ENCODE peak calls at places on chromosomes 7 and 10, in four cellular contexts. N, J, B and L are unnamed samples.

GRCh38 chr10:9342865-9343450 is 1288.5 kb downstream of the GATA3 start:
- DNase-seq in N (no peak), J (peak), B (peak), L (peak)

GRCh38 chr10:48454302-48455054 is 148.0 kb downstream of the MAPK8 start:
- DNase-seq in N (peak), J (no peak), B (no peak), L (no peak)

GRCh38 chr10:7297094-7297493 is 113.7 kb downstream of the SFMBT2 start:
- DNase-seq in N (no peak), J (no peak), B (no peak), L (no peak)

GRCh38 chr10:101672536-101672935 is 22.4 kb downstream of the FBXW4 start:
- DNase-seq in N (no peak), J (no peak), B (no peak), L (no peak)

GRCh38 chr7:150481207-150481920 is 30.9 kb downstream of the GIMAP8 start:
- DNase-seq in N (no peak), J (no peak), B (no peak), L (no peak)

GRCh38 chr10:132168571-132169030 is 18.1 kb upstream of the DPYSL4 start:
- DNase-seq in N (no peak), J (no peak), B (no peak), L (no peak)

GRCh38 chr10:76839276-76839675 is 798.3 kb downstream of the KCNMA1 start:
- DNase-seq in N (no peak), J (no peak), B (no peak), L (no peak)

GRCh38 chr10:47370878-47371277 is 13.2 kb downstream of the ZNF488 start:
- DNase-seq in N (peak), J (no peak), B (no peak), L (no peak)

GRCh38 chr7:2281556-2281955 is 32.7 kb downstream of the SNX8 start:
- DNase-seq in N (no peak), J (no peak), B (no peak), L (no peak)

GRCh38 chr7:2504818-2505375 is 14.7 kb upstream of the LFNG start:
- DNase-seq in N (no peak), J (no peak), B (no peak), L (no peak)

GRCh38 chr7:50641442-50642405 is 76.5 kb upstream of the DDC start:
- DNase-seq in N (no peak), J (no peak), B (no peak), L (peak)

GRCh38 chr10:108911814-108912541 is 1011.3 kb downstream of the XPNPEP1 start:
- DNase-seq in N (peak), J (no peak), B (no peak), L (peak)

GRCh38 chr7:69994907-69995542 is 396.8 kb downstream of the AUTS2 start:
- DNase-seq in N (no peak), J (no peak), B (no peak), L (no peak)

GRCh38 chr7:28484276-28484675 is 72.0 kb downstream of the CREB5 start:
- DNase-seq in N (no peak), J (no peak), B (no peak), L (no peak)

GRCh38 chr7:156275292-156275691 is 365.3 kb upstream of the RNF32 start:
- DNase-seq in N (no peak), J (no peak), B (no peak), L (no peak)

GRCh38 chr10:118798186-118798811 is 43.5 kb upstream of the CACUL1 start:
- DNase-seq in N (no peak), J (no peak), B (no peak), L (no peak)

GRCh38 chr10:129971381-129972144 is 7.5 kb upstream of the EBF3 start:
- DNase-seq in N (no peak), J (no peak), B (no peak), L (peak)

GRCh38 chr7:25897261-25897782 is 254.7 kb upstream of the NFE2L3 start:
- DNase-seq in N (no peak), J (no peak), B (no peak), L (no peak)

GRCh38 chr10:42951486-42952251 is 125.2 kb upstream of the RET start:
- DNase-seq in N (no peak), J (peak), B (no peak), L (peak)

GRCh38 chr10:123496336-123496735 is 169.8 kb upstream of the GPR26 start:
- DNase-seq in N (no peak), J (no peak), B (no peak), L (no peak)

GRCh38 chr10:26217396-26218105 is 977 bp downstream of the GAD2 start:
- DNase-seq in N (no peak), J (no peak), B (no peak), L (no peak)

GRCh38 chr7:26686448-26686981 is 177.9 kb downstream of the SKAP2 start:
- DNase-seq in N (no peak), J (peak), B (peak), L (peak)

DNA sequence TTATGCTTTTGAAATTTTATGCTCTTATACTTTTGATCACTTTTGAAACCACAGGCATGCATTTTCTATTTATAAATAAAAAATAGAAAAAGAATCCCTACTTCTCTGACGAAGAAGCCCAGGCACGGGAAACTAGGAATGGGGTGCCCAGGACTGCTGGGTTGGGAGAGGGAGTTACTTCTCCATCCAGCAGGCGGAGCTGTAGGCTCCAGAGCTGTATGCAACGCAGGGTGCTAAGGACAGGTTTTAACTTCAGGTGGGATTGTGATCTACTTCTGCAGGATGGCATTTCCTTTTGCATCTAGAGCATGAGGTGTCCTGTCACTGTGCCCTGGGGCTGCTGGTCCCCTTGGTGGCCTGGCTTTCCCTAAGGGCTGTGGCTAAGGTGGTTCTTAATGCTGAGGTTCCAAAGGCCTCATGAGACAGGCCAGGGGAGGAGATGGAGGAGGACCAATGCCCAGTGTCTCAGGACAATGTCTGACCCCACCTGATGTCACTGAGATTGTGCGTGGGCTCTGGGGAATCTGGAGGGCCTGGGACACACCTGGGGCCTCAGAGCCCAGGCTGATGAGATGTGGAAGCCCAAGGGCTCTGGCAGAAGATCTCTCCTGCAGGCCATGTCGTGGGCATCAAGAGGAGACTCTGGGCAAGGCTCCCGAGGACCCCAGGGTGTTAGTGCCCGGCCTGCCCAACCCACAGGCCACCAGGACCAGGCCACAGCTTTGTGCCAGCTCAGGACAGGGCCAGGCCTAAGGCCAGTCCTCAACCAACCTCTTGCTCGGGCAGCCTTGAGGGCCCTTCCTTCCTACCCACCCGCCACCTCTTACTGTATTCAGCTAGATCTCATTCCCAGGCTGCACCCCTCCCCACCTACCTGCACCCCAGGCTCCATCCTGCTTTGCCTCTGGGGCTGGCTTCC is 507 bp downstream of the CCDC201 start:
- DNase-seq in N (no peak), J (peak), B (peak), L (no peak)
- TF ChIP-seq CTCF in N (peak), J (peak), B (peak), L (peak)

DNA sequence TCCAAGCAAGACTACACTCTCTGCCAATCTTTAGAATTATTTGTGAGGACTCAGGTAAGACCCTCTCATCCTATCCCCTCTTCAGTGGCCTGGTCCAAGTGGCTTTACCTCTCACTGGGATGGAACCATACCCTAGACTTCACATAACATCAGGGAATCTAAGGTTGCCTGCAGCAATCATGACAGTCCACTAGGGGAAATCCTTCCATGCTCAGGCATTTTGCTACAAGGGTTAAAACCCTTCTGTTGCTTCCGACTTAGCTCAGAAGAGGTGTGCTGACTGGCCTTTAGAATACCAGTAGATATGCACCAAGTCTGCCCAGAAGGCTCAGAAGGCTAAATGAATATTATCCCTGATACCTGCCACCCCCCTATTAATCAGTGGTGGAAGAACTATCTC is 24.9 kb upstream of the NPS start:
- DNase-seq in N (no peak), J (no peak), B (no peak), L (no peak)
- TF ChIP-seq CTCF in N (no peak), J (no peak), B (no peak), L (no peak)

GRCh38 chr10:126867567-126868365 is 37.5 kb upstream of the DOCK1 start:
- DNase-seq in N (no peak), J (no peak), B (no peak), L (no peak)

GRCh38 chr10:126877390-126877789 is 27.8 kb upstream of the DOCK1 start:
- DNase-seq in N (no peak), J (no peak), B (no peak), L (no peak)

GRCh38 chr10:126872135-126872534 is 33.1 kb upstream of the DOCK1 start:
- DNase-seq in N (no peak), J (no peak), B (no peak), L (no peak)

GRCh38 chr10:126876456-126876855 is 28.8 kb upstream of the DOCK1 start:
- DNase-seq in N (no peak), J (no peak), B (no peak), L (no peak)

GRCh38 chr10:126872768-126873167 is 32.5 kb upstream of the DOCK1 start:
- DNase-seq in N (no peak), J (no peak), B (no peak), L (no peak)
- TF ChIP-seq CTCF in N (no peak), J (no peak), B (no peak), L (no peak)

DNA sequence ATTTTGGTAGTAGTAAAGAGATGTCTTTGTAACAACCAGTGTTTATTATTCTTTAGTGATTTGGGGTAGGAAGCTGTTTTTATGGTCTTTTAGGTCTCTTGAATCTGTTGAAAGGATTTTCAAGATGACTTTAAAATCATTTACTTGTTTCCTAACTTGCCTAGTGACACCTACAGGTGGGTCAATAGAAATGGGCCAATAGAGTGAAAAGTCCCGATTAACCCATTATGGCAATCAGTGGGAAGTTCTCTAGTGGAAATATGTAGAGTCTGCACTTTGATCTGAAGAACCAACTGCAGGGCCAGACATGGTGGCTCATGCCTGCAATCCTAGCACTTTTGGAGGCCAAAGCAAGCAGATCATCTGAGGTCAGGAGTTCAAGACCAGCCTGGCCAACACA is 374.7 kb upstream of the BMPER start:
- DNase-seq in N (no peak), J (no peak), B (no peak), L (no peak)
- TF ChIP-seq CTCF in N (no peak), J (no peak), B (peak), L (no peak)

GRCh38 chr10:110681023-110681681 is 37.0 kb downstream of the RBM20 start:
- DNase-seq in N (no peak), J (no peak), B (peak), L (peak)
- TF ChIP-seq CTCF in N (peak), J (no peak), B (peak), L (peak)

GRCh38 chr10:114002422-114002821 is 41.2 kb upstream of the ADRB1 start:
- DNase-seq in N (no peak), J (no peak), B (peak), L (no peak)
- TF ChIP-seq CTCF in N (no peak), J (no peak), B (peak), L (no peak)

DNA sequence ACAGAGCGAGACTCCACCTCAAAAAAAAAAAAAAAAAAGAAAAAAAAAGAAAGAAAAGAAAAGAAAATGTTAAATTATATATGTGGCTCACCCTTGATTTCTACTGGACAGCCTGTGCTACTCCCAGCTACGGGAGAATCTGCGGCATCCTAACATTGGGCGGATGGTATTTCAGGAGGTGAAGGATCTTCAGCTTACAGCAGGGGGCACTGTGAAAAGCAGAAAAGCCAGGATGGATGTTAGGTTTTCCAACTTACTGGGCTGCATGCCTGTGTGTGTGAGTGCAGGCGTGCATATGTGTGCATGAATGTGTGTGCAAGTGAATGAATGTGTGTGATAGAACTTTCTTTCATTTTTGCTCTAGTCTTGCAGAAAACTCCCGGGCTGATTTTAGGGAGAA is 1066.5 kb downstream of the TYW1 start:
- DNase-seq in N (no peak), J (no peak), B (no peak), L (no peak)
- TF ChIP-seq CTCF in N (peak), J (peak), B (peak), L (peak)